ENCODE peak calls at places on chromosomes 5 and 9, in eight cellular contexts. K is progenitor cell of endocrine pancreas; R is HuH-7; F is CD8-positive, alpha-beta T cell; C is Kasumi-1; J is H7; D is head of caudate nucleus; X is stomach. U is an unnamed sample.

GRCh38 chr5:116571568-116572321 is 2.9 kb downstream of the SEMA6A start:
- DNase-seq in K (no peak), R (no peak), F (no peak), C (no peak), J (peak), D (peak), X (no peak), U (no peak)

GRCh38 chr9:88818495-88819201 is 172.6 kb upstream of the S1PR3 start:
- DNase-seq in K (no peak), R (no peak), F (no peak), C (no peak), J (peak), D (no peak), X (no peak), U (no peak)

GRCh38 chr9:115759411-115759810 is 394.2 kb upstream of the PAPPA start:
- DNase-seq in K (no peak), R (no peak), F (no peak), C (no peak), J (no peak), D (no peak), X (no peak), U (no peak)

GRCh38 chr9:37618817-37619216 is 26.4 kb upstream of the TOMM5 start:
- DNase-seq in K (no peak), R (no peak), F (no peak), C (no peak), J (no peak), D (no peak), X (no peak), U (no peak)

GRCh38 chr9:21941337-21941995 is 52.7 kb downstream of the CDKN2A start:
- DNase-seq in K (no peak), R (no peak), F (no peak), C (no peak), J (no peak), D (no peak), X (no peak), U (no peak)

GRCh38 chr9:112132356-112132755 is 42.7 kb downstream of the SUSD1 start:
- DNase-seq in K (no peak), R (no peak), F (no peak), C (no peak), J (no peak), D (no peak), X (no peak), U (no peak)

GRCh38 chr5:17257705-17258273 is 40.4 kb downstream of the BASP1 start:
- DNase-seq in K (no peak), R (no peak), F (no peak), C (no peak), J (no peak), D (no peak), X (no peak), U (no peak)

GRCh38 chr9:132114102-132114707 is 34.5 kb upstream of the MED27 start:
- DNase-seq in K (peak), R (peak), F (peak), C (no peak), J (peak), D (peak), X (peak), U (no peak)

GRCh38 chr5:126004636-126005035 is 418.6 kb upstream of the GRAMD2B start:
- DNase-seq in K (no peak), R (no peak), F (no peak), C (no peak), J (no peak), D (no peak), X (no peak), U (no peak)

GRCh38 chr5:97918614-97919013 is 735.6 kb upstream of the RIOK2 start:
- DNase-seq in K (no peak), R (no peak), F (no peak), C (no peak), J (no peak), D (no peak), X (no peak), U (no peak)

GRCh38 chr5:31611002-31611401 is 27.9 kb upstream of the PDZD2 start:
- DNase-seq in K (no peak), R (no peak), F (no peak), C (no peak), J (no peak), D (no peak), X (no peak), U (no peak)

GRCh38 chr9:98538203-98538602 is 170.5 kb downstream of the GABBR2 start:
- DNase-seq in K (no peak), R (no peak), F (no peak), C (no peak), J (no peak), D (no peak), X (no peak), U (no peak)

GRCh38 chr9:16651445-16651964 is 219.0 kb downstream of the BNC2 start:
- DNase-seq in K (no peak), R (no peak), F (no peak), C (no peak), J (no peak), D (no peak), X (no peak), U (no peak)

GRCh38 chr9:27394826-27395201 is 97.9 kb upstream of the EQTN start:
- DNase-seq in K (no peak), R (no peak), F (no peak), C (no peak), J (no peak), D (no peak), X (no peak), U (no peak)

GRCh38 chr5:154034944-154035343 is 3.8 kb downstream of the FAM114A2 start:
- DNase-seq in K (no peak), R (no peak), F (no peak), C (no peak), J (no peak), D (no peak), X (no peak), U (no peak)

U was measured in D721Med.